ENCODE peak calls at places on chromosomes 6 and 20, in six cellular contexts. Z is GM12865, V is DMS153, H is A549, Y is G401, Q is fibroblast of mammary gland. W is an unnamed sample.

GRCh38 chr6:33592595-33593413 is 12.7 kb upstream of the BAK1 start:
- DNase-seq in Z (peak), V (no peak), H (no peak), Y (no peak), Q (no peak), W (no peak)

GRCh38 chr6:14456941-14457340 is 339.4 kb downstream of the CD83 start:
- DNase-seq in Z (no peak), V (no peak), H (no peak), Y (no peak), Q (no peak), W (no peak)

GRCh38 chr6:33905081-33905609 is 101.3 kb upstream of the MLN start:
- DNase-seq in Z (peak), V (no peak), H (no peak), Y (no peak), Q (no peak), W (no peak)

GRCh38 chr6:39387785-39388184 is 65.3 kb upstream of the KCNK16 start:
- DNase-seq in Z (no peak), V (no peak), H (no peak), Y (no peak), Q (no peak), W (peak)

GRCh38 chr20:62814060-62814708 is 2.7 kb upstream of the COL9A3 start:
- DNase-seq in Z (no peak), V (no peak), H (no peak), Y (no peak), Q (no peak), W (no peak)

GRCh38 chr6:136351518-136352106 is 62.0 kb upstream of the BCLAF1 start:
- DNase-seq in Z (no peak), V (no peak), H (no peak), Y (no peak), Q (no peak), W (no peak)

GRCh38 chr6:7910654-7911344 is at the start of gene TXNDC5:
- DNase-seq in Z (peak), V (no peak), H (peak), Y (peak), Q (peak), W (peak)

GRCh38 chr6:27770724-27771123 is 141.5 kb downstream of the OR2B2 start:
- DNase-seq in Z (no peak), V (no peak), H (no peak), Y (no peak), Q (no peak), W (no peak)

GRCh38 chr6:27327023-27327742 is 15.1 kb upstream of the POM121L2 start:
- DNase-seq in Z (no peak), V (no peak), H (no peak), Y (no peak), Q (no peak), W (no peak)

GRCh38 chr20:48782073-48782472 is 45.7 kb downstream of the PREX1 start:
- DNase-seq in Z (peak), V (no peak), H (no peak), Y (no peak), Q (no peak), W (no peak)

GRCh38 chr6:160455484-160456213 is 107.5 kb downstream of the SLC22A3 start:
- DNase-seq in Z (peak), V (peak), H (peak), Y (peak), Q (peak), W (peak)

GRCh38 chr20:2468581-2469407 is 1.8 kb downstream of the SNRPB start:
- DNase-seq in Z (peak), V (no peak), H (no peak), Y (no peak), Q (peak), W (no peak)

GRCh38 chr6:107679457-107679856 is 144.7 kb downstream of the SCML4 start:
- DNase-seq in Z (no peak), V (no peak), H (no peak), Y (no peak), Q (peak), W (no peak)

GRCh38 chr6:2876210-2877056 is 26.7 kb downstream of the SERPINB9 start:
- DNase-seq in Z (peak), V (no peak), H (peak), Y (peak), Q (peak), W (peak)

GRCh38 chr20:9071976-9072726 is 3.3 kb downstream of the PLCB4 start:
- DNase-seq in Z (no peak), V (peak), H (peak), Y (peak), Q (no peak), W (no peak)

GRCh38 chr6:169034523-169035167 is 219.0 kb downstream of the THBS2 start:
- DNase-seq in Z (no peak), V (no peak), H (no peak), Y (no peak), Q (peak), W (peak)

GRCh38 chr20:62294516-62294915 is 8.3 kb upstream of the ADRM1 start:
- DNase-seq in Z (no peak), V (no peak), H (no peak), Y (no peak), Q (no peak), W (no peak)

GRCh38 chr6:166169549-166170421 is 2.1 kb upstream of the TBXT start:
- DNase-seq in Z (no peak), V (no peak), H (no peak), Y (no peak), Q (no peak), W (no peak)

GRCh38 chr6:13484827-13485226 is 2.6 kb downstream of the GFOD1 start:
- DNase-seq in Z (no peak), V (no peak), H (no peak), Y (no peak), Q (no peak), W (no peak)

GRCh38 chr6:12605888-12606345 is 110.7 kb upstream of the PHACTR1 start:
- DNase-seq in Z (peak), V (no peak), H (peak), Y (peak), Q (peak), W (peak)

GRCh38 chr6:109381747-109382575 is at the start of gene CD164:
- DNase-seq in Z (peak), V (peak), H (peak), Y (peak), Q (peak), W (peak)

GRCh38 chr6:34543421-34543820 is 12.7 kb downstream of the SPDEF start:
- DNase-seq in Z (no peak), V (no peak), H (no peak), Y (no peak), Q (peak), W (peak)

GRCh38 chr20:51335329-51335841 is 207.1 kb downstream of the NFATC2 start:
- DNase-seq in Z (peak), V (no peak), H (peak), Y (no peak), Q (peak), W (peak)

GRCh38 chr6:4262506-4262905 is 127.1 kb upstream of the ECI2 start:
- DNase-seq in Z (no peak), V (no peak), H (no peak), Y (no peak), Q (no peak), W (no peak)

GRCh38 chr6:36204068-36204753 is 7.7 kb downstream of the BRPF3 start:
- DNase-seq in Z (peak), V (no peak), H (no peak), Y (no peak), Q (no peak), W (no peak)

GRCh38 chr20:38607351-38607750 is 5.7 kb downstream of the ARHGAP40 start:
- DNase-seq in Z (no peak), V (no peak), H (no peak), Y (no peak), Q (no peak), W (no peak)

GRCh38 chr20:13659288-13659687 is 20.6 kb upstream of the TASP1 start:
- DNase-seq in Z (peak), V (no peak), H (no peak), Y (no peak), Q (no peak), W (no peak)

GRCh38 chr20:745683-746301 is 22.5 kb downstream of the SLC52A3 start:
- DNase-seq in Z (no peak), V (no peak), H (peak), Y (no peak), Q (no peak), W (no peak)

GRCh38 chr6:77474973-77475372 is 11.7 kb upstream of the HTR1B start:
- DNase-seq in Z (no peak), V (no peak), H (no peak), Y (no peak), Q (no peak), W (no peak)

GRCh38 chr6:150156460-150156859 is 13.6 kb downstream of the PPP1R14C start:
- DNase-seq in Z (no peak), V (no peak), H (no peak), Y (no peak), Q (no peak), W (peak)

GRCh38 chr6:11778648-11779307 is at the start of gene ADTRP:
- DNase-seq in Z (no peak), V (no peak), H (no peak), Y (no peak), Q (no peak), W (no peak)

GRCh38 chr6:80215063-80215462 is 108.6 kb downstream of the BCKDHB start:
- DNase-seq in Z (no peak), V (no peak), H (no peak), Y (no peak), Q (no peak), W (no peak)

GRCh38 chr6:5215799-5216198 is 45.0 kb downstream of the LYRM4 start:
- DNase-seq in Z (no peak), V (no peak), H (no peak), Y (no peak), Q (no peak), W (no peak)

GRCh38 chr6:41167173-41167963 is 4.5 kb upstream of the TREM2 start:
- DNase-seq in Z (no peak), V (no peak), H (no peak), Y (no peak), Q (peak), W (peak)

GRCh38 chr6:92690997-92691599 is 728.3 kb downstream of the EPHA7 start:
- DNase-seq in Z (no peak), V (no peak), H (no peak), Y (no peak), Q (no peak), W (peak)

GRCh38 chr6:116476021-116476678 is 15.0 kb downstream of the CALHM6 start:
- DNase-seq in Z (peak), V (no peak), H (no peak), Y (no peak), Q (peak), W (peak)

GRCh38 chr6:69866351-69867074 is at the start of gene COL19A1:
- DNase-seq in Z (peak), V (no peak), H (no peak), Y (peak), Q (no peak), W (no peak)

GRCh38 chr6:93496548-93496947 is 77.2 kb upstream of the EPHA7 start:
- DNase-seq in Z (no peak), V (peak), H (no peak), Y (no peak), Q (no peak), W (no peak)

GRCh38 chr20:1001981-1002681 is at the start of gene RSPO4:
- DNase-seq in Z (no peak), V (no peak), H (no peak), Y (no peak), Q (no peak), W (no peak)

GRCh38 chr6:139644821-139645220 is 270.4 kb upstream of the CITED2 start:
- DNase-seq in Z (no peak), V (no peak), H (no peak), Y (peak), Q (peak), W (no peak)